ENCODE peak calls at places on chromosomes 4 and X, in ten cellular contexts. One of them, this sample, is unnamed.

GRCh38 chrX:3215249-3215648 is 131.2 kb downstream of the MXRA5 start:
- DNase-seq in upper lobe of right lung: no peak
- DNase-seq in iPS DF 6.9: no peak
- DNase-seq in right atrium auricular region: no peak
- DNase-seq in stomach: no peak
- DNase-seq in lower lobe of right lung: no peak
- DNase-seq in GM23248: no peak
- DNase-seq in aorta: no peak
- DNase-seq in GM23338: no peak
- DNase-seq in A549: no peak
- DNase-seq in this sample: no peak

GRCh38 chr4:112213850-112214249 is 17.7 kb upstream of the AP1AR start:
- DNase-seq in aorta: no peak
- DNase-seq in stomach: no peak
- DNase-seq in lower lobe of right lung: no peak
- DNase-seq in GM23338: no peak
- DNase-seq in GM23248: peak; percentile 88
- DNase-seq in A549: no peak
- DNase-seq in iPS DF 6.9: no peak
- DNase-seq in upper lobe of right lung: no peak
- DNase-seq in right atrium auricular region: no peak
- DNase-seq in this sample: no peak

GRCh38 chrX:111375747-111376146 is 36.2 kb downstream of the DCX start:
- DNase-seq in stomach: no peak
- DNase-seq in GM23338: peak; percentile 49
- DNase-seq in right atrium auricular region: no peak
- DNase-seq in upper lobe of right lung: no peak
- DNase-seq in aorta: no peak
- DNase-seq in A549: no peak
- DNase-seq in iPS DF 6.9: no peak
- DNase-seq in lower lobe of right lung: no peak
- DNase-seq in GM23248: peak; percentile 16
- DNase-seq in this sample: peak; percentile 20

GRCh38 chr4:128986908-128987307 is 106.4 kb downstream of the SCLT1 start:
- DNase-seq in right atrium auricular region: no peak
- DNase-seq in GM23338: no peak
- DNase-seq in A549: no peak
- DNase-seq in aorta: no peak
- DNase-seq in stomach: no peak
- DNase-seq in upper lobe of right lung: no peak
- DNase-seq in lower lobe of right lung: no peak
- DNase-seq in GM23248: no peak
- DNase-seq in iPS DF 6.9: no peak
- DNase-seq in this sample: no peak

GRCh38 chr4:40704073-40704472 is 45.7 kb upstream of the NSUN7 start:
- DNase-seq in GM23338: no peak
- DNase-seq in iPS DF 6.9: no peak
- DNase-seq in aorta: no peak
- DNase-seq in GM23248: no peak
- DNase-seq in right atrium auricular region: no peak
- DNase-seq in A549: no peak
- DNase-seq in lower lobe of right lung: no peak
- DNase-seq in upper lobe of right lung: no peak
- DNase-seq in stomach: no peak
- DNase-seq in this sample: no peak

GRCh38 chrX:39822133-39822748 is 275.5 kb downstream of the BCOR start:
- DNase-seq in right atrium auricular region: no peak
- DNase-seq in GM23248: no peak
- DNase-seq in stomach: no peak
- DNase-seq in A549: no peak
- DNase-seq in lower lobe of right lung: no peak
- DNase-seq in upper lobe of right lung: no peak
- DNase-seq in iPS DF 6.9: no peak
- DNase-seq in GM23338: peak; percentile 24
- DNase-seq in aorta: no peak
- DNase-seq in this sample: no peak

GRCh38 chrX:57137481-57137880 is 284 bp upstream of the SPIN2A start:
- DNase-seq in lower lobe of right lung: no peak
- DNase-seq in GM23248: peak; percentile 1
- DNase-seq in stomach: no peak
- DNase-seq in upper lobe of right lung: no peak
- DNase-seq in GM23338: peak; percentile 63
- DNase-seq in aorta: no peak
- DNase-seq in A549: no peak
- DNase-seq in iPS DF 6.9: no peak
- DNase-seq in right atrium auricular region: no peak
- DNase-seq in this sample: no peak

GRCh38 chr4:20809796-20810195 is 109.5 kb downstream of the PACRGL start:
- DNase-seq in lower lobe of right lung: peak; percentile 53
- DNase-seq in stomach: no peak
- DNase-seq in GM23248: no peak
- DNase-seq in right atrium auricular region: no peak
- DNase-seq in A549: no peak
- DNase-seq in GM23338: peak; percentile 37
- DNase-seq in aorta: no peak
- DNase-seq in upper lobe of right lung: peak; percentile 73
- DNase-seq in iPS DF 6.9: peak; percentile 27
- DNase-seq in this sample: peak; percentile 2

GRCh38 chr4:62170235-62170634 is 970.1 kb downstream of the ADGRL3 start:
- DNase-seq in upper lobe of right lung: no peak
- DNase-seq in iPS DF 6.9: no peak
- DNase-seq in GM23248: no peak
- DNase-seq in lower lobe of right lung: no peak
- DNase-seq in A549: no peak
- DNase-seq in aorta: no peak
- DNase-seq in stomach: no peak
- DNase-seq in GM23338: no peak
- DNase-seq in right atrium auricular region: no peak
- DNase-seq in this sample: no peak

GRCh38 chr4:48027653-48028052 is 11.1 kb downstream of the NIPAL1 start:
- DNase-seq in lower lobe of right lung: no peak
- DNase-seq in A549: no peak
- DNase-seq in stomach: no peak
- DNase-seq in GM23338: no peak
- DNase-seq in aorta: no peak
- DNase-seq in right atrium auricular region: no peak
- DNase-seq in upper lobe of right lung: no peak
- DNase-seq in iPS DF 6.9: no peak
- DNase-seq in GM23248: no peak
- DNase-seq in this sample: no peak
- H3K4me1 ChIP-seq in lower lobe of right lung: no peaks in the 10 kb centered on the region
- H3K4me1 ChIP-seq in A549: no peaks in the 10 kb centered on the region
- H3K4me1 ChIP-seq in stomach: peaks cover 13% of the 10 kb centered on the region
- H3K4me1 ChIP-seq in GM23338: peaks cover 29% of the 10 kb centered on the region
- H3K4me1 ChIP-seq in aorta: no peaks in the 10 kb centered on the region
- H3K4me1 ChIP-seq in right atrium auricular region: peaks cover 6% of the 10 kb centered on the region
- H3K4me1 ChIP-seq in upper lobe of right lung: no peaks in the 10 kb centered on the region
- H3K4me1 ChIP-seq in iPS DF 6.9: peaks cover 2% of the 10 kb centered on the region
- H3K4me1 ChIP-seq in GM23248: no peaks in the 10 kb centered on the region
- H3K4me1 ChIP-seq in this sample: no peaks in the 10 kb centered on the region

DNA sequence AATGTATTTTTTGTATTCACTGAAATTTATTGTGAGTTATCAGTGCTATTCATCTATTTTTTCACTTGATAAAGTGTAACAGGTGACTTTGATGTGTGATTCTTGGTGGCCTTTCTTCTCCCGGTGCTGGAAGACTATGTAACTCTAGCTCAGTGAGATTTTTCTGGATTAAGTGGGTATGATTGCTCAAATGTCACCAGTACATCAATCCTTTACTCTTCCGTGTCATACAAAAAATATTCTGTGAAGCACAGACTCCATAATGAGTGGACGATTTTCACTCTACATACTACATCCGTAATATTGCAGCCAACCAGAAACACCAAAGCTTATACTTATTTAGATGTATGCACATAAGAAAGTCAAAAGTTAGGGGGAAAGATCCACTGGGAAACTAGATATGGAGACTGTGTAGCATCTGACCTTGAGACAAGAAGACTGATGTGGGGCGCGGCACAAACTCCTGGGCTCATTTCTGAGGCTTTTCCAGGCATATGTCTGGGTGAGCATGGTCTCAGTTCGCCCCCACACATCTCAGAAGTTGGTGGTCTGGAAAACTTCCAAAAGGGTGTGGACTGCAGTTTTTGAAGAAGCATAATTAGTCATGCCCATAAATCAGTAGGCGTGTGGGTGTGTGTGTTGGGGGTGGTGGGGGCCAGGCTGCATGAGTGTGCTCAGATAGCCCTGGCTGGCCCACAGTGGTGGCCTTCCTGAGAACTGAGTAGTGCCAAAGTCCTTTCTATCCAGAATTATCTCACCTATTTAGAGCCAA is 53.9 kb upstream of the TENM3 start:
- DNase-seq in lower lobe of right lung: no peak
- DNase-seq in GM23248: peak; percentile 63
- DNase-seq in GM23338: no peak
- DNase-seq in iPS DF 6.9: no peak
- DNase-seq in A549: no peak
- DNase-seq in right atrium auricular region: no peak
- DNase-seq in upper lobe of right lung: no peak
- DNase-seq in aorta: no peak
- DNase-seq in stomach: no peak
- DNase-seq in this sample: no peak
- H3K4me1 ChIP-seq in lower lobe of right lung: no peaks in the 10 kb centered on the region
- H3K4me1 ChIP-seq in GM23248: peaks cover 15% of the 10 kb centered on the region
- H3K4me1 ChIP-seq in GM23338: peaks cover 5% of the 10 kb centered on the region
- H3K4me1 ChIP-seq in iPS DF 6.9: no peaks in the 10 kb centered on the region
- H3K4me1 ChIP-seq in A549: peaks cover 10% of the 10 kb centered on the region
- H3K4me1 ChIP-seq in right atrium auricular region: no peaks in the 10 kb centered on the region
- H3K4me1 ChIP-seq in upper lobe of right lung: no peaks in the 10 kb centered on the region
- H3K4me1 ChIP-seq in aorta: no peaks in the 10 kb centered on the region
- H3K4me1 ChIP-seq in stomach: no peaks in the 10 kb centered on the region
- H3K4me1 ChIP-seq in this sample: no peaks in the 10 kb centered on the region

GRCh38 chr4:12584116-12584875 is 899.8 kb downstream of the RAB28 start:
- DNase-seq in iPS DF 6.9: no peak
- DNase-seq in upper lobe of right lung: no peak
- DNase-seq in GM23338: no peak
- DNase-seq in stomach: no peak
- DNase-seq in A549: no peak
- DNase-seq in right atrium auricular region: no peak
- DNase-seq in aorta: no peak
- DNase-seq in lower lobe of right lung: no peak
- DNase-seq in GM23248: no peak
- DNase-seq in this sample: no peak

GRCh38 chr4:12583286-12583685 is 900.9 kb downstream of the RAB28 start:
- DNase-seq in GM23338: no peak
- DNase-seq in upper lobe of right lung: no peak
- DNase-seq in A549: no peak
- DNase-seq in stomach: no peak
- DNase-seq in right atrium auricular region: no peak
- DNase-seq in iPS DF 6.9: no peak
- DNase-seq in GM23248: no peak
- DNase-seq in aorta: no peak
- DNase-seq in lower lobe of right lung: no peak
- DNase-seq in this sample: no peak

GRCh38 chr4:12586607-12587006 is 897.5 kb downstream of the RAB28 start:
- DNase-seq in iPS DF 6.9: no peak
- DNase-seq in upper lobe of right lung: no peak
- DNase-seq in GM23338: no peak
- DNase-seq in A549: no peak
- DNase-seq in stomach: no peak
- DNase-seq in lower lobe of right lung: no peak
- DNase-seq in aorta: no peak
- DNase-seq in right atrium auricular region: no peak
- DNase-seq in GM23248: no peak
- DNase-seq in this sample: no peak

DNA sequence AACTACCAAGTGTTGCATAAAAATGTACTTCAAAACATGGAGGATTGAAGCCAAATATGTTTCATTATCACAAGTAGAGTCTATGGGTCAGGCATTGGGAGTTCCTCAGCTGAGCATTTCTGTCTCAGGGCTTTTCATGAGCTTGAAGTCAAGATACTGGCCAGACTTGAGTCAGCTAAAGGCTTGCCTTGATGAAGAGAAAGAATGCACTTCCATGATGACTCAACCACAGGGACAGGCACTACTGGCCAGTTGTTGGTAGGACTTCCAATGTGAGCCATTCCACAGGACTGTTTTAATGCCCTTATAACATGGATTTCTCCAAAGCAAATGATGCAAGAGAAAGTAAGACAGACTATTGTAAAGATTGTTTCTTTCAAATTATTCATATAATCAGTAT is 895.6 kb downstream of the RAB28 start:
- DNase-seq in upper lobe of right lung: no peak
- DNase-seq in right atrium auricular region: no peak
- DNase-seq in GM23338: no peak
- DNase-seq in stomach: no peak
- DNase-seq in A549: no peak
- DNase-seq in aorta: no peak
- DNase-seq in GM23248: no peak
- DNase-seq in lower lobe of right lung: no peak
- DNase-seq in iPS DF 6.9: no peak
- DNase-seq in this sample: no peak
- H3K4me1 ChIP-seq in upper lobe of right lung: no peaks in the 10 kb centered on the region
- H3K4me1 ChIP-seq in right atrium auricular region: no peaks in the 10 kb centered on the region
- H3K4me1 ChIP-seq in GM23338: peaks cover 8% of the 10 kb centered on the region
- H3K4me1 ChIP-seq in stomach: no peaks in the 10 kb centered on the region
- H3K4me1 ChIP-seq in A549: no peaks in the 10 kb centered on the region
- H3K4me1 ChIP-seq in aorta: no peaks in the 10 kb centered on the region
- H3K4me1 ChIP-seq in GM23248: no peaks in the 10 kb centered on the region
- H3K4me1 ChIP-seq in lower lobe of right lung: no peaks in the 10 kb centered on the region
- H3K4me1 ChIP-seq in iPS DF 6.9: no peaks in the 10 kb centered on the region
- H3K4me1 ChIP-seq in this sample: no peaks in the 10 kb centered on the region

GRCh38 chr4:26272654-26273307 is 48.0 kb upstream of the RBPJ start:
- DNase-seq in stomach: no peak
- DNase-seq in right atrium auricular region: no peak
- DNase-seq in A549: no peak
- DNase-seq in lower lobe of right lung: no peak
- DNase-seq in aorta: no peak
- DNase-seq in upper lobe of right lung: no peak
- DNase-seq in iPS DF 6.9: no peak
- DNase-seq in GM23248: no peak
- DNase-seq in GM23338: no peak
- DNase-seq in this sample: no peak
- H3K4me1 ChIP-seq in stomach: peaks cover 20% of the 10 kb centered on the region
- H3K4me1 ChIP-seq in right atrium auricular region: no peaks in the 10 kb centered on the region
- H3K4me1 ChIP-seq in A549: no peaks in the 10 kb centered on the region
- H3K4me1 ChIP-seq in lower lobe of right lung: peaks cover 10% of the 10 kb centered on the region
- H3K4me1 ChIP-seq in aorta: no peaks in the 10 kb centered on the region
- H3K4me1 ChIP-seq in upper lobe of right lung: no peaks in the 10 kb centered on the region
- H3K4me1 ChIP-seq in iPS DF 6.9: peaks cover 2% of the 10 kb centered on the region
- H3K4me1 ChIP-seq in GM23248: no peaks in the 10 kb centered on the region
- H3K4me1 ChIP-seq in GM23338: peaks cover 34% of the 10 kb centered on the region
- H3K4me1 ChIP-seq in this sample: peaks cover 8% of the 10 kb centered on the region

GRCh38 chr4:169650227-169650936 is 30.0 kb downstream of the CLCN3 start:
- DNase-seq in GM23338: no peak
- DNase-seq in upper lobe of right lung: no peak
- DNase-seq in right atrium auricular region: no peak
- DNase-seq in A549: no peak
- DNase-seq in GM23248: no peak
- DNase-seq in aorta: no peak
- DNase-seq in lower lobe of right lung: no peak
- DNase-seq in stomach: no peak
- DNase-seq in iPS DF 6.9: no peak
- DNase-seq in this sample: no peak
- H3K4me1 ChIP-seq in GM23338: no peaks in the 10 kb centered on the region
- H3K4me1 ChIP-seq in upper lobe of right lung: peaks cover 14% of the 10 kb centered on the region
- H3K4me1 ChIP-seq in right atrium auricular region: peaks cover 15% of the 10 kb centered on the region
- H3K4me1 ChIP-seq in A549: peaks cover 4% of the 10 kb centered on the region
- H3K4me1 ChIP-seq in GM23248: no peaks in the 10 kb centered on the region
- H3K4me1 ChIP-seq in aorta: peaks cover 2% of the 10 kb centered on the region
- H3K4me1 ChIP-seq in lower lobe of right lung: peaks cover 6% of the 10 kb centered on the region
- H3K4me1 ChIP-seq in stomach: peaks cover 40% of the 10 kb centered on the region
- H3K4me1 ChIP-seq in iPS DF 6.9: no peaks in the 10 kb centered on the region
- H3K4me1 ChIP-seq in this sample: no peaks in the 10 kb centered on the region